ENCODE peak calls at places on chromosomes 13 and 19, in six cellular contexts. G is prostate gland, O is fibroblast of pulmonary artery, I is cardiac fibroblast, Q is epithelial cell of esophagus, B is heart left ventricle. V is an unnamed sample.
A peak's percentile ranks its signal among the peaks of the same experiment; 100 is the strongest.

GRCh38 chr19:2273356-2274184 is 8.4 kb downstream of the PEAK3 start:
- DNase-seq in B (peak; percentile 79), I (peak; percentile 80), Q (peak; percentile 64), O (peak; percentile 65), G (peak; percentile 47), V (peak; percentile 56)

GRCh38 chr13:44305216-44305615 is 68.4 kb upstream of the SERP2 start:
- DNase-seq in G (no peak), Q (no peak), O (no peak), I (no peak), B (no peak), V (no peak)

GRCh38 chr13:100657881-100658315 is 16.7 kb downstream of the TMTC4 start:
- DNase-seq in Q (no peak), G (no peak), I (no peak), B (no peak), O (no peak), V (no peak)

GRCh38 chr13:110358381-110358780 is 51.3 kb downstream of the COL4A2 start:
- DNase-seq in G (no peak), O (no peak), Q (no peak), I (no peak), B (no peak), V (no peak)

GRCh38 chr19:51697169-51697776 is 4.1 kb downstream of the SPACA6 start:
- DNase-seq in I (no peak), O (no peak), B (no peak), Q (no peak), G (no peak), V (no peak)

GRCh38 chr13:84479656-84480055 is 597.4 kb upstream of the SLITRK1 start:
- DNase-seq in Q (peak; percentile 92), G (no peak), I (peak; percentile 21), O (peak; percentile 1), B (no peak), V (peak; percentile 87)

GRCh38 chr19:10289167-10289835 is 451 bp upstream of the ICAM5 start:
- DNase-seq in Q (peak; percentile 62), O (peak; percentile 47), G (no peak), B (no peak), I (peak; percentile 36), V (no peak)

GRCh38 chr13:30113531-30113930 is 193.8 kb downstream of the KATNAL1 start:
- DNase-seq in Q (no peak), I (no peak), G (no peak), O (no peak), B (no peak), V (no peak)

GRCh38 chr19:36009220-36009619 is 607 bp upstream of the SYNE4 start:
- DNase-seq in B (peak; percentile 75), G (peak; percentile 55), O (peak; percentile 58), Q (peak; percentile 72), I (peak; percentile 50), V (no peak)

GRCh38 chr19:41344162-41344561 is 9.6 kb downstream of the TGFB1 start:
- DNase-seq in Q (no peak), G (no peak), O (no peak), I (no peak), B (no peak), V (no peak)
- TF ChIP-seq CTCF in Q (no peak), G (no peak), O (no peak), I (no peak), B (no peak), V (no peak)

GRCh38 chr19:17751912-17752273 is 616 bp downstream of the FCHO1 start:
- DNase-seq in I (no peak), G (no peak), Q (no peak), O (no peak), B (no peak), V (no peak)
- H3K4me3 ChIP-seq in I (no peak overlapping the region), G (no peak overlapping the region), Q (no peak overlapping the region), O (no peak overlapping the region), B (no peak overlapping the region), V (no peak overlapping the region)

GRCh38 chr19:39425744-39426143 is 10.0 kb downstream of the RPS16 start:
- DNase-seq in O (no peak), B (no peak), Q (no peak), G (no peak), I (no peak), V (no peak)

GRCh38 chr19:39426170-39426569 is 9.6 kb downstream of the RPS16 start:
- DNase-seq in Q (no peak), O (no peak), G (no peak), B (no peak), I (no peak), V (no peak)

GRCh38 chr19:39427707-39428106 is 8.0 kb downstream of the RPS16 start:
- DNase-seq in G (no peak), O (no peak), I (no peak), B (no peak), Q (no peak), V (no peak)

GRCh38 chr19:39430675-39431593 is 4.8 kb downstream of the RPS16 start:
- DNase-seq in I (peak; percentile 99), G (no peak), O (peak; percentile 99), Q (peak; percentile 97), B (no peak), V (peak; percentile 39)

DNA sequence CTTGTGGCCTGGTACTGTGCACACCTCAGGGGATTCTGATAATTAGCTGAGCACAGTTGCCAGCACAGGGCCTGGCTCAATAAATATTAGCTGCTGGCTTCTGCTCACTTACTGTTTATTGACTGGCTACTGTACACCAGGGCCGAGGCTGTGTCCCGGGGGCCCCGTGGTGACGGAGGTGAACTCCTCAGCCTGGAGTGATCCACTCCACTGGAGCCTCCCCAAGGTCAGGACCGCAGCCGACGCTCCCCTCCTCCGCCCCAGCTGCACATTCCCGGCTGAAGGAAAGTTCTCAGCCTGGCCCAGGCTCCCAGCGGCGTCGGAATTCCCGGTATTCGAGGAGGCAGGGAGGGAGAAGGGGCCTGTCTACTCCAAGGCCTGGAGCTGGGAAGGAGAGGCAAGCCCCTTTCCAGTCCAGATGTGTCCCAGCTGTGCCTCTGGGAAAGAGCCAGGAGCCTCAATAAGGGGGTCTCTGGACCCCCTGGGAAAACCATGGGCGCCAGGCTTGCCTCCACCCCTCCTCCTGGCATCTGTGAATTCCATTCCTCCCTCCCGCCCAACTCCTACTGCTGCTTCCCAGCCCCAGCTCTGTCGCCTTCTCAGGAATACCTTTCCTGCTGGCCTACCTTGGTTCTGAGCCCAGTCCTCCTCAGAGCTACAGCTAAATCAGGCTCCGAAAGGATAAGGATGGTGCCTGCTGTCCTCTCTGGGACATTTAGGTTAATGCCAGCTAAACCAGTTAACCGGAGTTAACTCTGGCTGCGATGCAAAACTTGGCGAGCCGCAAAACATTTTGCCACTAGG is 7.2 kb downstream of the RPS16 start:
- DNase-seq in G (no peak), O (peak; percentile 94), Q (no peak), B (peak; percentile 82), I (peak; percentile 72), V (no peak)
- TF ChIP-seq CTCF in G (no peak), O (no peak), Q (no peak), B (no peak), I (no peak), V (no peak)

GRCh38 chr13:49258097-49258796 is 10.5 kb downstream of the CDADC1 start:
- DNase-seq in Q (no peak), B (no peak), O (no peak), G (no peak), I (no peak), V (no peak)
- H3K4me3 ChIP-seq in Q (no peak overlapping the region), B (peak overlapping the region; percentile 28), O (no peak overlapping the region), G (peak overlapping the region; percentile 9), I (no peak overlapping the region), V (no peak overlapping the region)

GRCh38 chr19:14682084-14682483 is 7.4 kb upstream of the ADGRE3 start:
- DNase-seq in Q (no peak), G (no peak), O (no peak), I (no peak), B (no peak), V (no peak)

GRCh38 chr19:14683439-14683838 is 6.4 kb upstream of the ZNF333 start:
- DNase-seq in O (no peak), Q (no peak), I (no peak), G (no peak), B (no peak), V (no peak)

GRCh38 chr19:14689598-14690503 is at the start of gene ZNF333:
- DNase-seq in Q (peak; percentile 92), O (peak; percentile 92), G (peak; percentile 90), B (peak; percentile 96), I (peak; percentile 94), V (peak; percentile 86)

DNA sequence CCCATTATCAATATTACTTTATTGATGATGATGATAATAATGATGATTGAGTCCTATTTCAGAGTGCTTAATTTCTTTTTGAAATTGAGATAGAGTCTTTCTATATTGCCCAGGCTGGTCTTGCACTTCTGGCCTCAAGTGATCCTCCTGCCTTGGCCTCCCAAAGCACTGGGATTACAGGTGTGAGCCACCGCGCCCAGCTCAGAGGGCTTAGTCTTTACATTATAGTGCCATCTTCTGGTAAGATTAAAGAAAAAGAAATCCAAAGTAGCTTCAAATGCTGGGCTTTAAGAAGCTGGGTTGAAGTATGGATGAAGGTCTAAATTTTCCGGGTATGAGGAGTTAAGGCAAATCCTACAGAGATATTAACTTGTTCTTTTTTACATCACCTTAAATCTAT is 3.4 kb upstream of the ZNF333 start:
- DNase-seq in Q (peak; percentile 43), B (no peak), O (peak; percentile 42), G (no peak), I (peak; percentile 50), V (peak; percentile 5)
- TF ChIP-seq CTCF in Q (peak; percentile 26), B (peak; percentile 30), O (peak; percentile 23), G (peak; percentile 8), I (peak; percentile 21), V (peak; percentile 45)

DNA sequence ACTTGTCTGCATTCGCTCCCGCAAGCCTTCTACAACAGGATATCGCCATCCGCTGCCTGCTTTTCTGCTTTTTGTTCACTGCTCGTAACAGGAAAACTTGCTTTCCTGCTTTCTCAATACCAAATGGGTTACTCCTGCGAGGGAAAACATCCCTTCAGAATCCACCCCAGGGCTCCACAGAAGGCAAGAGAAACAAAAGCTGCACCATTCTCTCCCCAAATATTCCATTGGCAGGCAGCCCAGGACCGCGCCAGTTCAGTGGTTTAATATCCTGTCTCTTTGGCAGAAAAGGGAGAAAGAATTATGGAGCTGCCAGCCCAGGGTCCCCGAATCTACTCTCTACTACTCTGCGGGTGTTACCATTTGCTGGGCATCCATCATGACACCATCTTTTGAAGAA is 84.7 kb upstream of the DOCK9 start:
- DNase-seq in Q (peak; percentile 53), O (peak; percentile 41), B (peak; percentile 59), G (peak; percentile 38), I (peak; percentile 58), V (peak; percentile 69)
- H3K4me3 ChIP-seq in Q (no peak overlapping the region), O (no peak overlapping the region), B (no peak overlapping the region), G (no peak overlapping the region), I (no peak overlapping the region), V (no peak overlapping the region)

DNA sequence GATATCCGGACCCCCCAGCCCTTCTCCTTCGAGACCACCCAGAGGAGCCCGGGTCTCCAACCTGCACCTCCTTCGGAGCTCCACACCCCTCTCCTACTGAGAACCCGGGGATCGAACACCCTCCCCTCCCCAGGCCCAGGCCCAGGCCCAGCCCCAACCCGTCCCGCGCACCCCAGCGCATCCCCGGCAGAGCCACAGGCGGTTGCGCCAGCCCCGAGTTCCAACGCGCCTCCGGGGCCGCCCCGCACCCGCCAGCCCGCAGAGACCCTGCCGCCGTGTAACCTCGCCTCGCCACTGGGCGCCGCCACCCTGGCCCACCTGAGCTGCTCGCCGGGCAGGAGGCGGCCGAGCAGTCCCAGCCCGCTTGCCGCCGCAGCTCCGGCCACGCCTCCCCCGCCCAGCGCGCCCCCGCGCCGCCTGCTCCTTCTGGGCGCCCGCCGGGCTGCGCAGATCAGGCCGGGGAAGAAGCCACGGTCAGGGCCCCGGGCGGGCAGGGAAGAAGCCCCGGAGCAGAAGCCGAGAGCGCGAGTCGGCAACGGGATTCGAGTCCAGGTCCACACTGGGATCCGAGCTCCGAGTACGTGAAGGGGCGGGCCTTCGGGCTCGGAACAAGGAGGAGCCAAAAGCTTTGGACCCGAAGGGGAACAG is at the start of gene MBOAT7:
- DNase-seq in I (no peak), O (no peak), Q (no peak), G (no peak), B (no peak), V (no peak)
- TF ChIP-seq CTCF in I (no peak), O (no peak), Q (no peak), G (peak; percentile 58), B (peak; percentile 32), V (peak; percentile 33)

V was measured in mammary epithelial cell.